ENCODE peak calls at places on chromosomes 5 and 9, in six cellular contexts. E is AG09309, F is mucosa of descending colon, B is cardiac muscle cell, P is spleen, V is uterus. Z is an unnamed sample.

GRCh38 chr5:152246401-152246800 is 158.7 kb downstream of the NMUR2 start:
- DNase-seq in E (no peak), F (peak; percentile 4), B (peak; percentile 11), P (no peak), V (no peak), Z (no peak)

GRCh38 chr5:67319935-67320725 is 123.5 kb upstream of the CD180 start:
- DNase-seq in E (no peak), F (no peak), B (no peak), P (no peak), V (no peak), Z (no peak)

GRCh38 chr5:56359809-56360685 is 126.9 kb upstream of the ANKRD55 start:
- DNase-seq in E (no peak), F (no peak), B (peak; percentile 15), P (no peak), V (no peak), Z (no peak)

GRCh38 chr5:1319436-1320343 is 24.8 kb upstream of the TERT start:
- DNase-seq in E (no peak), F (no peak), B (no peak), P (peak; percentile 71), V (no peak), Z (no peak)

GRCh38 chr9:123335227-123335985 is 20.6 kb upstream of the CRB2 start:
- DNase-seq in E (peak; percentile 52), F (no peak), B (peak; percentile 76), P (no peak), V (no peak), Z (no peak)

GRCh38 chr9:36322462-36322861 is 64.2 kb upstream of the GNE start:
- DNase-seq in E (no peak), F (no peak), B (no peak), P (no peak), V (no peak), Z (no peak)

GRCh38 chr5:1113332-1113690 is 1.4 kb upstream of the SLC12A7 start:
- DNase-seq in E (no peak), F (no peak), B (no peak), P (no peak), V (no peak), Z (no peak)

GRCh38 chr5:171483453-171484177 is 64.2 kb downstream of the FGF18 start:
- DNase-seq in E (no peak), F (peak; percentile 29), B (peak; percentile 94), P (no peak), V (peak; percentile 92), Z (no peak)

GRCh38 chr9:4530375-4530774 is 40.1 kb downstream of the SLC1A1 start:
- DNase-seq in E (no peak), F (no peak), B (peak; percentile 25), P (no peak), V (no peak), Z (no peak)

GRCh38 chr5:36396640-36397039 is 94.9 kb upstream of the RANBP3L start:
- DNase-seq in E (peak; percentile 43), F (no peak), B (peak; percentile 34), P (no peak), V (peak; percentile 21), Z (no peak)

GRCh38 chr9:98378206-98379193 is 123.1 kb upstream of the TBC1D2 start:
- DNase-seq in E (no peak), F (no peak), B (peak; percentile 53), P (no peak), V (no peak), Z (no peak)

GRCh38 chr9:104810421-104811339 is 46.8 kb downstream of the NIPSNAP3B start:
- DNase-seq in E (no peak), F (peak; percentile 52), B (no peak), P (no peak), V (no peak), Z (peak; percentile 95)

GRCh38 chr5:129906177-129906887 is 2.1 kb downstream of the CHSY3 start:
- DNase-seq in E (no peak), F (peak; percentile 7), B (peak; percentile 71), P (no peak), V (peak; percentile 13), Z (no peak)

GRCh38 chr9:38401994-38402393 is 9.5 kb downstream of the ALDH1B1 start:
- DNase-seq in E (no peak), F (no peak), B (no peak), P (no peak), V (no peak), Z (no peak)

GRCh38 chr5:110903966-110904365 is 165.2 kb downstream of the SLC25A46 start:
- DNase-seq in E (no peak), F (no peak), B (no peak), P (no peak), V (no peak), Z (no peak)

GRCh38 chr9:125674981-125675973 is 31.7 kb downstream of the MAPKAP1 start:
- DNase-seq in E (peak; percentile 59), F (no peak), B (peak; percentile 85), P (no peak), V (no peak), Z (peak; percentile 74)

GRCh38 chr9:98209530-98209929 is 17.1 kb upstream of the CORO2A start:
- DNase-seq in E (no peak), F (no peak), B (no peak), P (no peak), V (no peak), Z (no peak)

GRCh38 chr9:115730396-115730795 is 423.2 kb upstream of the PAPPA start:
- DNase-seq in E (no peak), F (no peak), B (no peak), P (no peak), V (no peak), Z (no peak)

GRCh38 chr9:126790561-126790960 is 14.3 kb upstream of the ZBTB43 start:
- DNase-seq in E (no peak), F (no peak), B (no peak), P (no peak), V (no peak), Z (no peak)

GRCh38 chr9:6605202-6605601 is 40.3 kb downstream of the GLDC start:
- DNase-seq in E (no peak), F (no peak), B (no peak), P (no peak), V (no peak), Z (no peak)

GRCh38 chr9:69379250-69379982 is 54.4 kb downstream of the ENTREP1 start:
- DNase-seq in E (no peak), F (no peak), B (peak; percentile 57), P (no peak), V (no peak), Z (no peak)

GRCh38 chr9:135490980-135491444 is 9.5 kb upstream of the MRPS2 start:
- DNase-seq in E (no peak), F (no peak), B (no peak), P (peak; percentile 62), V (no peak), Z (no peak)

GRCh38 chr5:67404261-67405100 is 207.9 kb upstream of the CD180 start:
- DNase-seq in E (no peak), F (no peak), B (peak; percentile 24), P (no peak), V (no peak), Z (no peak)

GRCh38 chr9:121648799-121649198 is 2.6 kb upstream of the DAB2IP start:
- DNase-seq in E (no peak), F (peak; percentile 28), B (no peak), P (peak; percentile 62), V (no peak), Z (no peak)

GRCh38 chr9:121651295-121652036 is at the start of gene DAB2IP:
- DNase-seq in E (no peak), F (peak; percentile 66), B (peak; percentile 63), P (peak; percentile 72), V (peak; percentile 69), Z (no peak)

GRCh38 chr9:121649476-121650219 is 1.8 kb upstream of the DAB2IP start:
- DNase-seq in E (no peak), F (no peak), B (no peak), P (peak; percentile 61), V (no peak), Z (no peak)

GRCh38 chr9:121651014-121651294 is 480 bp upstream of the DAB2IP start:
- DNase-seq in E (no peak), F (no peak), B (no peak), P (no peak), V (no peak), Z (no peak)

GRCh38 chr9:121650220-121651013 is 1.0 kb upstream of the DAB2IP start:
- DNase-seq in E (no peak), F (peak; percentile 84), B (peak; percentile 53), P (peak; percentile 73), V (peak; percentile 78), Z (no peak)
- H3K4me3 ChIP-seq in E (no peak overlapping the region), F (no peak overlapping the region), B (peak overlapping the region; percentile 4), P (no peak overlapping the region), V (no peak overlapping the region), Z (no peak overlapping the region)

GRCh38 chr9:21479152-21479702 is 2.9 kb downstream of the IFNE start:
- DNase-seq in E (no peak), F (no peak), B (no peak), P (no peak), V (no peak), Z (no peak)

GRCh38 chr9:21477466-21477865 is 4.6 kb downstream of the IFNE start:
- DNase-seq in E (no peak), F (no peak), B (no peak), P (no peak), V (no peak), Z (no peak)

GRCh38 chr9:21470126-21470525 is 12.0 kb downstream of the IFNE start:
- DNase-seq in E (no peak), F (no peak), B (no peak), P (no peak), V (no peak), Z (no peak)

DNA sequence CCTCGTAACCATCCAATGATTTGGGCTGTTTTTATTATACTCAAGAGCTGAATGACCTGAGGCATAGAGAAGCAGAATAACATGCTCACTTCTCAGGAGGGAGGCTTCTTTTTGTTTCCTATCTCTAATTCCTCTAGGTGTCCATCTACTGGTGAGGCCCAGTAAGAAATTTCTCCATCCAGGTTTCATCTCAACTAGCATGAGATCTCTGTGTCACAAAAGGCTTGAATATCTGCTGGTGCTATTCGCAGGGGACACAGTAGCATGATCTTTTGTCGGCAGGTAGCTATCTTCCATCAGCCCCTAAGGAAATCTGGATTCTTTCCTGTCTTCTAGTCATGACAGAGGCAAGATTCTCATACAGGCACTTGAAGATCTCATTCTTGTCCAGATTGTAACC is 8.9 kb downstream of the IFNE start:
- DNase-seq in E (no peak), F (no peak), B (no peak), P (no peak), V (no peak), Z (no peak)
- TF ChIP-seq CTCF in E (no peak), F (no peak), B (no peak), P (no peak), V (no peak), Z (peak; percentile 34)

GRCh38 chr9:120892177-120892747 is 15.3 kb upstream of the PHF19 start:
- DNase-seq in E (no peak), F (no peak), B (no peak), P (no peak), V (no peak), Z (no peak)
- H3K4me3 ChIP-seq in E (no peak overlapping the region), F (no peak overlapping the region), B (no peak overlapping the region), P (no peak overlapping the region), V (no peak overlapping the region), Z (no peak overlapping the region)

DNA sequence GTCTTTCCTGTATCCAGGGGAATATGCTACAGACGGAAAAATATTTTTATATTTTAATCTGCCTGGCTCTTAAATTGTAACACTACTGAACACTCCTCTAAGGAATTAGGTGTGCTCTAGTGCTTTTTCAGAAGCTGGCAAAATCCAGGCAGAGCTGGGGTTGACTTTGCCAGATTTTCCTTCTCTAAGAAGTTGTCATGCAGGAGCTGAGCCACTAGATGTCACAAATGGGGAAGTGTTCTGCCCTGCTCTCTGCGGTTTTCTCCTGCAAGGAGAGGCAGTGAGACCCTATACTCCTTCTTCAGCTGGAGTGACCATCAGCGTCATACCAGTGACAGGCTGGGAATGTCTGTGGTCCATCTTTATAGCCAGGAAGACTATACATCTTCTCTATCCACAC is 112.5 kb downstream of the HAPLN1 start:
- DNase-seq in E (no peak), F (peak; percentile 19), B (peak; percentile 73), P (no peak), V (no peak), Z (no peak)
- TF ChIP-seq CTCF in E (peak; percentile 64), F (peak; percentile 30), B (peak; percentile 67), P (no peak), V (no peak), Z (peak; percentile 74)

Z was measured in epithelial cell of proximal tubule.